ENCODE peak calls at places on chromosomes 1 and 21, in four cellular contexts. R, X, N and P are unnamed samples.

GRCh38 chr1:54109131-54110105 is 43.4 kb downstream of the CDCP2 start:
- DNase-seq in R (no peak), N (no peak), X (peak; percentile 91), P (no peak)

GRCh38 chr1:34870395-34870794 is 10.8 kb upstream of the SMIM12 start:
- DNase-seq in R (no peak), N (no peak), X (no peak), P (no peak)

GRCh38 chr21:46112731-46113215 is 14.9 kb downstream of the COL6A2 start:
- DNase-seq in N (no peak), X (no peak), R (no peak), P (no peak)

GRCh38 chr21:22154579-22155274 is 1156.5 kb downstream of the NCAM2 start:
- DNase-seq in X (no peak), R (no peak), N (no peak), P (no peak)

GRCh38 chr1:71343686-71344416 is 263.0 kb upstream of the ZRANB2 start:
- DNase-seq in X (no peak), N (no peak), R (no peak), P (no peak)

GRCh38 chr1:8035289-8035688 is 9.2 kb upstream of the ERRFI1 start:
- DNase-seq in N (no peak), X (no peak), R (no peak), P (no peak)

GRCh38 chr1:220786057-220786336 is 716 bp upstream of the MTARC1 start:
- DNase-seq in N (no peak), R (no peak), X (no peak), P (no peak)

GRCh38 chr1:180953791-180954721 is 41.4 kb downstream of the KIAA1614 start:
- DNase-seq in N (no peak), R (no peak), X (peak; percentile 59), P (peak; percentile 12)

GRCh38 chr1:65924471-65924870 is 131.8 kb downstream of the PDE4B start:
- DNase-seq in R (no peak), N (no peak), X (peak; percentile 52), P (peak; percentile 21)

GRCh38 chr1:114314098-114314497 is 160.4 kb upstream of the SYT6 start:
- DNase-seq in X (peak; percentile 63), R (no peak), N (no peak), P (no peak)

GRCh38 chr1:227891223-227891954 is 56.3 kb downstream of the WNT9A start:
- DNase-seq in X (peak; percentile 56), N (no peak), R (no peak), P (no peak)

GRCh38 chr1:65260851-65261473 is 48.4 kb upstream of the DNAJC6 start:
- DNase-seq in X (peak; percentile 61), N (no peak), R (no peak), P (peak; percentile 91)

GRCh38 chr1:36856126-36856525 is 178.2 kb downstream of the GRIK3 start:
- DNase-seq in N (peak; percentile 21), R (no peak), X (peak; percentile 22), P (no peak)

GRCh38 chr1:186869829-186870228 is 41.1 kb downstream of the PLA2G4A start:
- DNase-seq in X (no peak), R (peak; percentile 4), N (no peak), P (no peak)

GRCh38 chr1:84969489-84970250 is 27.2 kb downstream of the MCOLN2 start:
- DNase-seq in R (no peak), X (peak; percentile 89), N (no peak), P (no peak)

GRCh38 chr1:158017800-158018595 is 24.6 kb downstream of the KIRREL1 start:
- DNase-seq in R (no peak), N (no peak), X (no peak), P (no peak)

GRCh38 chr1:197140123-197140522 is 6.3 kb downstream of the ASPM start:
- DNase-seq in X (no peak), R (no peak), N (no peak), P (peak; percentile 34)

GRCh38 chr21:35113064-35113463 is 64.0 kb upstream of the RUNX1 start:
- DNase-seq in X (no peak), R (no peak), N (no peak), P (peak; percentile 41)

GRCh38 chr21:35586305-35586704 is 474.0 kb downstream of the SETD4 start:
- DNase-seq in N (no peak), R (no peak), X (no peak), P (no peak)

GRCh38 chr1:209611771-209612570 is 28.5 kb downstream of the CAMK1G start:
- DNase-seq in N (no peak), X (no peak), R (no peak), P (no peak)

GRCh38 chr1:245969274-245969673 is 537.8 kb downstream of the SMYD3 start:
- DNase-seq in X (no peak), N (no peak), R (no peak), P (peak; percentile 92)

GRCh38 chr1:159598196-159598595 is 10.6 kb downstream of the APCS start:
- DNase-seq in X (peak; percentile 97), R (no peak), N (no peak), P (peak; percentile 37)

GRCh38 chr1:85573348-85573747 is 7.2 kb upstream of the CCN1 start:
- DNase-seq in X (no peak), N (no peak), R (no peak), P (no peak)

GRCh38 chr1:24003331-24003972 is 23.3 kb upstream of the SRSF10 start:
- DNase-seq in N (peak; percentile 21), R (no peak), X (no peak), P (peak; percentile 69)

GRCh38 chr1:96236156-96236739 is 485.3 kb upstream of the PTBP2 start:
- DNase-seq in R (peak; percentile 43), X (peak; percentile 69), N (no peak), P (peak; percentile 73)

GRCh38 chr21:42021751-42022430 is 11.7 kb upstream of the ZBTB21 start:
- DNase-seq in N (no peak), X (no peak), R (peak; percentile 76), P (no peak)

GRCh38 chr1:155171836-155172731 is 1.0 kb downstream of the KRTCAP2 start:
- DNase-seq in N (no peak), X (no peak), R (no peak), P (no peak)

GRCh38 chr1:59061876-59062275 is 235.0 kb upstream of the FGGY start:
- DNase-seq in X (peak; percentile 22), R (no peak), N (no peak), P (peak; percentile 92)
- H3K14ac ChIP-seq in X (no peak overlapping the region), R (no peak overlapping the region), N (no peak overlapping the region), P (no peak overlapping the region)

GRCh38 chr1:185463433-185463832 is 146.4 kb upstream of the IVNS1ABP start:
- DNase-seq in R (no peak), N (no peak), X (no peak), P (no peak)
- H3K4me3 ChIP-seq in R (no peak overlapping the region), N (no peak overlapping the region), X (no peak overlapping the region), P (no peak overlapping the region)

GRCh38 chr1:44783697-44784093 is 4.3 kb downstream of the BEST4 start:
- DNase-seq in N (no peak), R (no peak), X (no peak), P (no peak)

GRCh38 chr1:44785027-44785376 is 3.0 kb downstream of the BEST4 start:
- DNase-seq in R (no peak), N (no peak), X (no peak), P (no peak)

GRCh38 chr1:44786138-44786840 is 1.7 kb downstream of the BEST4 start:
- DNase-seq in R (no peak), X (peak; percentile 86), N (no peak), P (peak; percentile 76)

GRCh38 chr1:44785501-44786137 is 2.4 kb downstream of the BEST4 start:
- DNase-seq in R (no peak), N (no peak), X (no peak), P (no peak)

DNA sequence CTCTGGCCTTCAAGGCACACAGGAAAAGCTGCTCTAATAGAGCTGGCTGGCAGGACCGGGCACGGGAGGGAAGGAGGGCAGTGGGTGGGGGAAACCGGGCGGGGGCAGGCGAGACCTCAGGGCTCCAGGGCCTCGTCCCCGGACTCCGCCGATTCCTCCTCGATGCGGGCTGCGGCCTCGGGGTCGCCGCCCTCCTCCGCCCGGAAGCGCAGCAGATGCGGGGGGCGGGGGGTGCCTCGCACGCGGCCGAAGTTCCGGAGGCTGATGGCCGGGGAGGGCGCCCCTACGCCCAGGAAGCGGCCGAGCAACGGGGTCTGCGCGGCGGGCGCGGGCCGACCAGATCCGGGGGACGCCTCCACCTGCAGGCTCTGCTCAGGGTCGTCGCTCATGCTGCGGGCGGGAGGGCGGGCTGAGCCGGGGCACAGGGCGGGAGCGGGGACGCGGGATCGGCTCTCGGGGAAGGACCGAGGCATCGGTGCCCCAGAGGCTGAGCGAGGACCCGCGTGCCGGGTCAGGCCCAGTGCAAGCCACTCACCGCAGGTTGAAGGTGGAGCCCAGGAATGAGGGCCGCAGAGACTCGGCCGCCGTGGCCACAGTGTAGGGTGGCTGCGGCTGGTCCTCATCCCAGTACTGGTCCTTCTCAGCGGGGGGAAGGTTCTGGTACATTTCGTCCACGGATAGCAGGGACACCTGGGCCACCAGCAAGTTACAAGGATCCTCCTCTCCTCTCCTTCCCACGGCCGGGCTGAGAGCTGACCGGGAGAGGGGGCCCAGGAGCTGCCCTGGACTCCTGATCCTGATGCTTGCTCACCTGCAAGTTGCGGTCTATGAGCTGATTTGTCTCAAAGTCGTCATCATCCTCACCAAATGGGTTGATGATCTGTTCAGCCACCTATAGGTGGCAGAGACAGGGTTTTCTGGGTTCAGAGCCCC is 3.6 kb downstream of the BEST4 start:
- DNase-seq in N (no peak), R (no peak), X (peak; percentile 38), P (no peak)
- H2BK12ac ChIP-seq in N (peak overlapping the region; percentile 44), R (peak overlapping the region; percentile 11), X (no peak overlapping the region), P (peak overlapping the region; percentile 81)

GRCh38 chr1:214476229-214476957 is 75.0 kb downstream of the PTPN14 start:
- DNase-seq in N (no peak), R (no peak), X (no peak), P (peak; percentile 31)
- H3K14ac ChIP-seq in N (no peak overlapping the region), R (no peak overlapping the region), X (peak overlapping the region; percentile 59), P (no peak overlapping the region)

GRCh38 chr21:15279484-15279883 is 214.7 kb upstream of the NRIP1 start:
- DNase-seq in R (no peak), N (no peak), X (no peak), P (no peak)
- H3K4me3 ChIP-seq in R (no peak overlapping the region), N (no peak overlapping the region), X (no peak overlapping the region), P (no peak overlapping the region)

GRCh38 chr21:33948951-33949444 is 33.4 kb upstream of the ATP5PO start:
- DNase-seq in R (no peak), N (no peak), X (no peak), P (no peak)
- H2BK12ac ChIP-seq in R (peak overlapping the region; percentile 65), N (peak overlapping the region; percentile 98), X (peak overlapping the region; percentile 66), P (peak overlapping the region; percentile 70)

DNA sequence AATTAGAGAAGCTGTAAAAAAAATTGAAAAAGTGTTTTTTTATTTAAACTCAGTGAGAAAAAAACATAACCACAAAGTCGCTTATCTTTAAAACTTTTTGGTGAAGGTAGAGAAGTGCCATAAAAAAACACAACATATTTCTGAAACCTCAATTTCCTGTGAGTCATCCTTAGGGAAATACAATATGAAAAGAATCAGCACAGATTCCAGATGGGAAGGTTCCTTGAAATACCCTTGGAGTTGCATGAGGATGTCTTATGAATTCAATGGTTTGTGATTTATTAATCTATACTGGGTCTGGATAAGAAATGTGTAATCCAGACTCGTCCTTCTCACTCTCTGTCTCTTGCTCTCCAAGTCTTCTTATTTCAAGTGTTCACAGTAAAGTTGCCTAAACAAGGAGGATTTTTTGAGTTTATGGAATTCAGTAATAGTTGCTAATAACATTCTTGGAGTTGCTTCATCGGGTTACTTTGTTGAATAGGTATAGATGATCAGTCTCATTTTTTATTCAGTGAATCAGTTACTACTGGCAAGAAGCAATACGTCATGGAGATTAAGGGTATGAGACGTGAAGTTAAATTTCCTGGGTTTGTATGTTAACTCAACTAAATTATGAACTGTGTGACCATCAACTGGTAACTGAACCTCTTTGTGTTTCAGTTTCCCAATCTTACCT is 191.4 kb downstream of the KCNK2 start:
- DNase-seq in X (no peak), R (no peak), N (no peak), P (peak; percentile 83)
- H3K14ac ChIP-seq in X (no peak overlapping the region), R (no peak overlapping the region), N (no peak overlapping the region), P (no peak overlapping the region)